ENCODE peak calls at places on chromosome 6, in five cellular contexts. Y, V, R, N and A are unnamed samples.
A peak's percentile ranks its signal among the peaks of the same experiment; 100 is the strongest.

GRCh38 chr6:147058786-147059434 is 145.3 kb upstream of the STXBP5 start:
- DNase-seq in Y (no peak), V (no peak), R (no peak), N (no peak), A (no peak)

GRCh38 chr6:167096991-167097390 is 25.9 kb upstream of the CCR6 start:
- DNase-seq in Y (no peak), V (no peak), R (no peak), N (no peak), A (no peak)

GRCh38 chr6:33756211-33756954 is 9.7 kb upstream of the IP6K3 start:
- DNase-seq in Y (no peak), V (no peak), R (no peak), N (no peak), A (no peak)

GRCh38 chr6:154157082-154157481 is 118.0 kb downstream of the OPRM1 start:
- DNase-seq in Y (no peak), V (no peak), R (no peak), N (no peak), A (no peak)

GRCh38 chr6:44001318-44001868 is 125.9 kb downstream of the MRPL14 start:
- DNase-seq in Y (peak; percentile 72), V (peak; percentile 79), R (peak; percentile 52), N (peak; percentile 28), A (peak; percentile 75)

GRCh38 chr6:223763-224162 is 68.5 kb upstream of the DUSP22 start:
- DNase-seq in Y (no peak), V (no peak), R (no peak), N (no peak), A (no peak)

GRCh38 chr6:31952140-31952805 is 6.4 kb downstream of the CFB start:
- DNase-seq in Y (no peak), V (peak; percentile 76), R (peak; percentile 71), N (peak; percentile 6), A (peak; percentile 57)

GRCh38 chr6:24951831-24952299 is 16.1 kb upstream of the RIPOR2 start:
- DNase-seq in Y (no peak), V (no peak), R (no peak), N (no peak), A (no peak)

GRCh38 chr6:170131351-170131750 is 159.5 kb downstream of the DLL1 start:
- DNase-seq in Y (no peak), V (no peak), R (no peak), N (no peak), A (no peak)

GRCh38 chr6:100479180-100480035 is 14.7 kb upstream of the SIM1 start:
- DNase-seq in Y (peak; percentile 34), V (no peak), R (peak; percentile 27), N (no peak), A (no peak)

GRCh38 chr6:49849121-49849907 is 17.0 kb downstream of the CRISP1 start:
- DNase-seq in Y (no peak), V (no peak), R (peak; percentile 64), N (peak; percentile 2), A (peak; percentile 32)

GRCh38 chr6:109315331-109316129 is 66.7 kb downstream of the CD164 start:
- DNase-seq in Y (no peak), V (no peak), R (no peak), N (no peak), A (no peak)

GRCh38 chr6:120031837-120032236 is 682.3 kb upstream of the MAN1A1 start:
- DNase-seq in Y (no peak), V (no peak), R (peak; percentile 37), N (no peak), A (no peak)

GRCh38 chr6:138517635-138518034 is 18.3 kb upstream of the NHSL1 start:
- DNase-seq in Y (no peak), V (peak; percentile 70), R (peak; percentile 78), N (no peak), A (peak; percentile 61)
- TF ChIP-seq SUZ12 in Y (no peak), V (no peak), R (no peak), N (no peak), A (no peak)

GRCh38 chr6:28769626-28770402 is 154.0 kb downstream of the TRIM27 start:
- DNase-seq in Y (no peak), V (no peak), R (no peak), N (no peak), A (no peak)
- TF ChIP-seq SUZ12 in Y (no peak), V (peak; percentile 54), R (no peak), N (no peak), A (no peak)

DNA sequence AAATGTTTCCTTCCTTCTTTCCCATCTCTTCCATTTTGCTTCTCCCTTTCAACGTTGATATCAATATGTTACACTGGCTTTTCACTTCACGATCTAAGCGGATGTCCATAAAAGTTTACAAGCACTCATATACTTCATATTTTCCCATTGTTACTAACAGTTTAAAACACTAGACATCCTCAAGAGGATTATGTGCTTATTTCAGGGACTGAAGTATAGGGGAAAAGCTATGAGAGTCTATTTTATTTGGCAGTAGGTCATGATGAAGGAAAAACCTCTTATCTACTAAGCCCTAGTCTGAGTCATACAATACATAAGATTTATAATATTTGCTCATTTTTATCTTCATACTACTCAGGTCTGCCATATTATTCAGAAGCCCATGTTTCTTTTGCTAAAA is 20.6 kb upstream of the EPB41L2 start:
- DNase-seq in Y (no peak), V (no peak), R (no peak), N (no peak), A (no peak)
- TF ChIP-seq SUZ12 in Y (no peak), V (no peak), R (no peak), N (no peak), A (no peak)

GRCh38 chr6:40714143-40714542 is 127.0 kb upstream of the LRFN2 start:
- DNase-seq in Y (no peak), V (no peak), R (no peak), N (no peak), A (no peak)

GRCh38 chr6:40717411-40718057 is 130.4 kb upstream of the LRFN2 start:
- DNase-seq in Y (no peak), V (no peak), R (no peak), N (no peak), A (no peak)

GRCh38 chr6:40715501-40716403 is 128.6 kb upstream of the LRFN2 start:
- DNase-seq in Y (no peak), V (no peak), R (no peak), N (no peak), A (no peak)

GRCh38 chr6:40713002-40713719 is 126.0 kb upstream of the LRFN2 start:
- DNase-seq in Y (no peak), V (no peak), R (no peak), N (no peak), A (no peak)

DNA sequence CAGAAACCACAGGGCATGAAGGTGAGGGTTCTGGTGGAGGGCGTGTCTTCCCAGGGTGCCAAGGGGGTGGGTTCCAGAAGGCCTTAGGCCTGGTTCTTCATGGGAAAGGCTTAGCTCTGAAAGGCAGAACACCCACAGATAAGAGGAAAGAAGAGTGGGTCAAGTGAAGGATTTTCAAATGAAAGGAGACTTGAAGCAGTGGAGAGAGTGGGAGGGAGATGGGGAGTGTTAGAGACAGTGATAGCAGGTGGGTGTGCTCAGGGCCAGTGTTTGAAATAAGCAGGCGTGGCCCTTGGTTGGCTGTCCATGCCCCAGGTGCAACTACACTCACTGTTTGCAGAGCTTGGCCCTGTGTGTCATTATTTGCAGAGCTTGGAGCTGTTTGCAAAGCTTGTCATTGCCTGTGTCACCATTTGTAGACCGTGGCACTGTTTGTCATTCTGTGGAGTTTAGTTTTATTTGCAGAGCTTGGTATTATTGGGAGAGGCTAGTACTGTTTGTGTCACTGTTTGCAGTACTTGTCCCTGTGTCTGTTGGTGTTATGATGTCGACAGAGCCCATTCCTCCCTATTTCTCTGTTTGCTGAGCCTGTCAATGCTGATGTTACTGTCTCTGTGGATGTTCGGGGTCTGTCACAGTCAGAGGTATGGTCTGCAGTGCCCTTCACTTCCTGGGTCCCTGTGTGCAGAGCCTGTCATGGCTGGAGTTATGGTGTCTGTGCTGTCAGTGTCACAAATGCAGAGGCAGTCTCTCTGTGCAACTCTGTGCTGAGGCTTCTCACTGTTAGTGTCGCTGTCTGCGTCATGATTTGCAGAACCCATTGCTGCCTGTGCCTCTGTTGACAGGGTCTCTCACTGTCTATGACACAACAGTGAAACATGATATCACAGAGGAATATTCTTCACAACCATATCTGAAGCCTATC is 127.7 kb upstream of the LRFN2 start:
- DNase-seq in Y (no peak), V (no peak), R (peak; percentile 97), N (no peak), A (no peak)
- TF ChIP-seq SUZ12 in Y (no peak), V (no peak), R (no peak), N (no peak), A (no peak)

GRCh38 chr6:73983367-73983766 is 287.4 kb downstream of the CD109 start:
- DNase-seq in Y (no peak), V (no peak), R (no peak), N (no peak), A (no peak)
- TF ChIP-seq SUZ12 in Y (no peak), V (no peak), R (no peak), N (no peak), A (no peak)

DNA sequence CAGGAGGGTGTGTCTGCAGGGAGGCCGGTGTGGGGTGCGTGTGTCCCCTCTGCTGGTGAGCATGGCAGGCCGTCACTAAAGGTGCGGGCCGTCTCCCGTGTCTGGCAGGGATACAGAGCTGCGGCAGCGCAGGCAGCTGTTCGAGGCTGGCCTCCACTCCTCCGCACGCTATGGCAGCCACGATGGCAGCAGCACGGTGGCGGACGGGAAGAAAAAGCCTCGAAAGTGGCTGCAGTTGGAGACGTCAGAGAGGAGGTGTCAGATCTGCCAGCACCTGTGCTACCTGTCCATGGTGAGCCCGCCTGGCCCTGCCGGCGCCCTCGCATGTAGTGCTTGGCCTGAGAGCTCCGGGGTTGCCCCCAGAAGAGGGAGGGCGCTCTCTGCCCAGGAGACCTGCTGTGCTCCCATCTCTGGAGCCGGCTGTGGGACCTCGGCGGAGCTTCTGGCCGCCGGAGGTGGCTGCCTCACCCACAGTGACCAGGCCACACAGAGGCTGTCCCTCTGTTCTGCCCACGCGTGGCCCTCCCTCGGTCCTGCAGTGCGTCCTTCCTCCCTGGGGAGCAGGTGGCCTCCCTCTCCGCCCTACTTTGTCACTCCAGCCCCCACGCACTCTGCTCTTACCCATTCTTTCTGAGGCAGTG is 149.6 kb downstream of the DTNBP1 start:
- DNase-seq in Y (no peak), V (no peak), R (no peak), N (no peak), A (no peak)
- TF ChIP-seq SUZ12 in Y (no peak), V (no peak), R (no peak), N (no peak), A (no peak)